ENCODE peak calls at places on chromosomes 6 and 20, in four cellular contexts. M is HCT116, L is HepG2, S is H1. U is an unnamed sample.

GRCh38 chr20:12252793-12253192 is 335.1 kb downstream of the BTBD3 start:
- DNase-seq in L (no peak), S (peak; percentile 45), M (no peak), U (peak; percentile 33)

GRCh38 chr20:62362991-62363919 is 3.9 kb downstream of the LAMA5 start:
- DNase-seq in L (no peak), S (peak; percentile 62), M (no peak), U (no peak)

GRCh38 chr6:115984809-115985208 is 75.9 kb downstream of the FRK start:
- DNase-seq in S (no peak), L (no peak), M (no peak), U (no peak)

GRCh38 chr6:170101281-170102035 is 189.4 kb downstream of the DLL1 start:
- DNase-seq in M (no peak), L (no peak), S (peak; percentile 38), U (no peak)

GRCh38 chr20:22921595-22922421 is 113.3 kb upstream of the SSTR4 start:
- DNase-seq in L (no peak), S (no peak), M (no peak), U (no peak)

GRCh38 chr20:36991708-36992107 is 40.2 kb upstream of the SAMHD1 start:
- DNase-seq in L (no peak), S (no peak), M (no peak), U (no peak)

GRCh38 chr20:51412991-51413471 is 129.5 kb downstream of the NFATC2 start:
- DNase-seq in L (peak; percentile 82), S (no peak), M (no peak), U (no peak)

GRCh38 chr20:24672886-24673677 is 203.7 kb downstream of the SYNDIG1 start:
- DNase-seq in S (no peak), L (no peak), M (no peak), U (no peak)

GRCh38 chr6:142819603-142820335 is 125.2 kb downstream of the HIVEP2 start:
- DNase-seq in L (no peak), M (no peak), S (no peak), U (no peak)

GRCh38 chr20:45833883-45834796 is 541 bp downstream of the SNX21 start:
- DNase-seq in S (peak; percentile 93), M (no peak), L (peak; percentile 47), U (no peak)

GRCh38 chr6:151004415-151005024 is 139.0 kb downstream of the MTHFD1L start:
- DNase-seq in M (no peak), L (peak; percentile 59), S (no peak), U (no peak)

GRCh38 chr6:157158897-157159296 is 164.4 kb downstream of the TMEM242 start:
- DNase-seq in M (no peak), L (no peak), S (no peak), U (no peak)

GRCh38 chr6:160412993-160413392 is 64.8 kb downstream of the SLC22A3 start:
- DNase-seq in M (no peak), L (no peak), S (no peak), U (no peak)

GRCh38 chr20:46582648-46583047 is 32.2 kb upstream of the OCSTAMP start:
- DNase-seq in L (no peak), S (no peak), M (no peak), U (no peak)

GRCh38 chr6:132530293-132530974 is 7.6 kb upstream of the TAAR9 start:
- DNase-seq in M (peak; percentile 61), L (peak; percentile 72), S (peak; percentile 77), U (peak; percentile 38)

GRCh38 chr6:22247916-22248482 is 48.8 kb downstream of the PRL start:
- DNase-seq in L (no peak), S (no peak), M (no peak), U (no peak)

GRCh38 chr20:43389839-43390626 is 67.7 kb upstream of the SRSF6 start:
- DNase-seq in S (peak; percentile 92), L (no peak), M (no peak), U (no peak)
- TF ChIP-seq ZNF274 in S (no peak), L (no peak), M (no peak), U (no peak)

DNA sequence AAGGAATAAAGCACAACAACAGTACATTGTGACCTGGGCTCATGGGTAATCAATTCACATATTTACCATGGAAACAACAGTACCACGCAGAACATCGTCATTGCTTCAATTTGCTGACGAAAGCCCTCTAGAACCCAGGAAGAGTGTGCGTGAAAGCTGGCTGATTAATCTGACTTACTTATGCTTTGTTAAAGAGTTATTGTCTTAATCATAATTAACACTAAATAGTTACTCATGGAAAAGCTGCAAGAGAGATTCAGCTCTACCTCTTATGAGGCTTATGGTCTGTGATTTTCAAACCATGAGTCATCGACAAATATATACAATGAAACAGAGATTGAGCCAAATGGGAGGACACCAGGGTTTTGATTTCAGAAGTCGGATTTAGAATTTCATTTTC is 644.3 kb upstream of the AGPAT4 start:
- DNase-seq in L (no peak), M (no peak), S (no peak), U (no peak)
- H3K4me3 ChIP-seq in L (no peak overlapping the region), M (no peak overlapping the region), S (no peak overlapping the region), U (no peak overlapping the region)

GRCh38 chr20:33793011-33793931 is 17.9 kb upstream of the CHMP4B start:
- DNase-seq in M (no peak), S (no peak), L (peak; percentile 40), U (no peak)
- H3K4me1 ChIP-seq in M (peaks cover 90% of the 10 kb centered on the region), S (no peaks in the 10 kb centered on the region), L (peaks cover 45% of the 10 kb centered on the region), U (peaks cover 8% of the 10 kb centered on the region)

GRCh38 chr6:149153100-149153499 is 164.4 kb upstream of the TAB2 start:
- DNase-seq in L (no peak), M (no peak), S (no peak), U (no peak)

GRCh38 chr6:149150301-149150700 is 167.2 kb upstream of the TAB2 start:
- DNase-seq in S (no peak), L (no peak), M (no peak), U (no peak)

GRCh38 chr6:149152521-149152920 is 165.0 kb upstream of the TAB2 start:
- DNase-seq in M (no peak), S (no peak), L (no peak), U (no peak)

GRCh38 chr6:149149682-149150081 is 167.8 kb upstream of the TAB2 start:
- DNase-seq in S (no peak), M (no peak), L (no peak), U (no peak)

GRCh38 chr6:149150999-149151398 is 166.5 kb upstream of the TAB2 start:
- DNase-seq in L (no peak), M (no peak), S (no peak), U (no peak)
- TF ChIP-seq ZNF274 in L (no peak), M (no peak), S (no peak), U (no peak)

GRCh38 chr20:32350421-32350820 is 7.7 kb upstream of the ASXL1 start:
- DNase-seq in L (no peak), M (no peak), S (no peak), U (no peak)
- H3K4me3 ChIP-seq in L (no peak overlapping the region), M (no peak overlapping the region), S (no peak overlapping the region), U (no peak overlapping the region)

GRCh38 chr20:33443006-33443511 is 504 bp downstream of the SNTA1 start:
- DNase-seq in L (no peak), M (no peak), S (no peak), U (no peak)

GRCh38 chr20:33441142-33441955 is 2.2 kb downstream of the SNTA1 start:
- DNase-seq in M (no peak), S (no peak), L (peak; percentile 71), U (no peak)

GRCh38 chr20:33442136-33443005 is 1.2 kb downstream of the SNTA1 start:
- DNase-seq in M (no peak), S (no peak), L (no peak), U (no peak)

GRCh38 chr20:33444797-33445560 is 1.4 kb upstream of the SNTA1 start:
- DNase-seq in M (no peak), L (peak; percentile 75), S (no peak), U (no peak)

GRCh38 chr20:33443512-33444239 is at the start of gene SNTA1:
- DNase-seq in L (peak; percentile 92), S (peak; percentile 94), M (no peak), U (peak; percentile 65)
- H3K4me1 ChIP-seq in L (peaks cover 54% of the 10 kb centered on the region), S (no peaks in the 10 kb centered on the region), M (peaks cover 22% of the 10 kb centered on the region), U (peaks cover 7% of the 10 kb centered on the region)

U was measured in NT2/D1.